ENCODE peak calls at places on chromosome 18, in ten cellular contexts. F, J, V, S, L, U, Y, K, P and A are unnamed samples.

GRCh38 chr18:32048507-32049091 is 30.0 kb downstream of the RNF125 start:
- DNase-seq in F (no peak), J (no peak), V (peak), S (peak), L (no peak), U (no peak), Y (peak), K (no peak), P (peak), A (no peak)

GRCh38 chr18:13934676-13935075 is 19.3 kb upstream of the MC2R start:
- DNase-seq in F (no peak), J (no peak), V (no peak), S (no peak), L (no peak), U (no peak), Y (no peak), K (no peak), P (no peak), A (no peak)

GRCh38 chr18:70195014-70195614 is 10.4 kb downstream of the RTTN start:
- DNase-seq in F (no peak), J (no peak), V (no peak), S (no peak), L (no peak), U (no peak), Y (no peak), K (no peak), P (no peak), A (no peak)

GRCh38 chr18:7754725-7755181 is 187.6 kb downstream of the PTPRM start:
- DNase-seq in F (no peak), J (no peak), V (peak), S (no peak), L (no peak), U (no peak), Y (peak), K (no peak), P (no peak), A (no peak)

GRCh38 chr18:12086249-12086648 is 7.4 kb upstream of the ANKRD62 start:
- DNase-seq in F (no peak), J (no peak), V (no peak), S (no peak), L (no peak), U (no peak), Y (no peak), K (no peak), P (no peak), A (peak)

GRCh38 chr18:62101236-62101635 is 85.6 kb downstream of the PIGN start:
- DNase-seq in F (no peak), J (no peak), V (no peak), S (no peak), L (no peak), U (no peak), Y (peak), K (no peak), P (no peak), A (no peak)

GRCh38 chr18:12011962-12012549 is 30.7 kb downstream of the IMPA2 start:
- DNase-seq in F (no peak), J (no peak), V (peak), S (no peak), L (no peak), U (no peak), Y (no peak), K (no peak), P (no peak), A (no peak)

GRCh38 chr18:77320960-77321559 is 71.4 kb downstream of the GALR1 start:
- DNase-seq in F (no peak), J (no peak), V (no peak), S (no peak), L (no peak), U (no peak), Y (no peak), K (no peak), P (no peak), A (peak)

GRCh38 chr18:54203914-54204313 is 20.6 kb downstream of the MBD2 start:
- DNase-seq in F (no peak), J (no peak), V (no peak), S (no peak), L (no peak), U (no peak), Y (no peak), K (no peak), P (peak), A (no peak)